ENCODE peak calls at places on chromosomes 6 and 20, in five cellular contexts. A is stimulated activated CD4-positive, alpha-beta T cell treated with anti-CD3 and anti-CD28 coated beads, Interleukin-15, amount 100 ng/mL, for 1 hour; U is amniotic stem cell; G is brain microvascular endothelial cell; M is A549. C is an unnamed sample.

GRCh38 chr6:146905313-146905712 is 298.9 kb upstream of the STXBP5 start:
- DNase-seq in G (peak; percentile 20), M (peak; percentile 12), U (no peak), A (no peak), C (no peak)

GRCh38 chr6:32885698-32886286 is 31.8 kb downstream of the PSMB9 start:
- DNase-seq in U (peak; percentile 53), M (peak; percentile 66), G (no peak), A (no peak), C (peak; percentile 55)

GRCh38 chr6:155237613-155238012 is 26.2 kb upstream of the CLDN20 start:
- DNase-seq in U (no peak), M (no peak), G (no peak), A (no peak), C (no peak)

GRCh38 chr6:16548121-16548520 is 213.1 kb downstream of the ATXN1 start:
- DNase-seq in G (peak; percentile 74), A (no peak), M (no peak), U (no peak), C (no peak)

GRCh38 chr20:2331092-2331491 is 35.3 kb downstream of the TGM3 start:
- DNase-seq in G (no peak), A (no peak), M (no peak), U (no peak), C (no peak)

GRCh38 chr6:37004044-37004984 is 1.1 kb upstream of the FGD2 start:
- DNase-seq in G (no peak), A (no peak), U (no peak), M (no peak), C (no peak)

GRCh38 chr20:38350879-38351775 is 4.8 kb downstream of the LBP start:
- DNase-seq in U (no peak), M (no peak), A (no peak), G (no peak), C (no peak)

GRCh38 chr6:161273356-161273751 is 507 bp downstream of the AGPAT4 start:
- DNase-seq in M (no peak), A (peak; percentile 1), G (peak; percentile 62), U (peak; percentile 27), C (peak; percentile 5)

GRCh38 chr6:27303613-27304272 is 8.3 kb downstream of the POM121L2 start:
- DNase-seq in U (no peak), A (no peak), G (no peak), M (no peak), C (no peak)

GRCh38 chr6:119426619-119427018 is 77.1 kb upstream of the MAN1A1 start:
- DNase-seq in M (no peak), G (no peak), U (no peak), A (no peak), C (no peak)

GRCh38 chr20:19431308-19431685 is 218.9 kb downstream of the SLC24A3 start:
- DNase-seq in G (no peak), M (no peak), U (no peak), A (no peak), C (no peak)

GRCh38 chr20:23670361-23670760 is 18.5 kb downstream of the CST4 start:
- DNase-seq in U (no peak), G (no peak), A (no peak), M (no peak), C (no peak)

GRCh38 chr6:169592558-169592957 is 109.3 kb downstream of the WDR27 start:
- DNase-seq in A (no peak), M (no peak), G (peak; percentile 71), U (peak; percentile 7), C (no peak)

GRCh38 chr6:13908955-13909381 is 15.8 kb upstream of the RNF182 start:
- DNase-seq in G (peak; percentile 60), M (peak; percentile 58), U (peak; percentile 49), A (no peak), C (peak; percentile 23)

GRCh38 chr20:44720994-44721784 is 6.0 kb downstream of the CCN5 start:
- DNase-seq in U (peak; percentile 68), A (no peak), G (peak; percentile 69), M (peak; percentile 86), C (no peak)

GRCh38 chr6:157906537-157907061 is 75.1 kb upstream of the SYNJ2 start:
- DNase-seq in A (no peak), M (no peak), U (no peak), G (no peak), C (no peak)

GRCh38 chr6:160005861-160006540 is 37.1 kb downstream of the IGF2R start:
- DNase-seq in U (no peak), G (no peak), M (no peak), A (no peak), C (no peak)

GRCh38 chr6:138774370-138774769 is 801 bp downstream of the CCDC28A start:
- DNase-seq in M (no peak), A (no peak), G (no peak), U (no peak), C (no peak)

GRCh38 chr6:42727627-42728026 is 5.2 kb upstream of the PRPH2 start:
- DNase-seq in M (no peak), U (no peak), A (no peak), G (no peak), C (no peak)

GRCh38 chr6:47479874-47480273 is 2.3 kb downstream of the CD2AP start:
- DNase-seq in A (no peak), M (no peak), G (no peak), U (no peak), C (no peak)

GRCh38 chr6:169829786-169830185 is 78.4 kb downstream of the ERMARD start:
- DNase-seq in G (no peak), M (no peak), A (no peak), U (no peak), C (no peak)

GRCh38 chr6:46963626-46964025 is 41.9 kb upstream of the ADGRF5 start:
- DNase-seq in G (peak; percentile 78), U (no peak), M (no peak), A (no peak), C (no peak)

GRCh38 chr20:47681977-47682812 is 103.1 kb downstream of the SULF2 start:
- DNase-seq in A (no peak), U (no peak), G (no peak), M (peak; percentile 43), C (no peak)

GRCh38 chr6:142459267-142459666 is 157.5 kb downstream of the ADGRG6 start:
- DNase-seq in A (no peak), G (no peak), U (no peak), M (no peak), C (no peak)

C was measured in KG1.